ENCODE peak calls at places on chromosomes 5 and 9, in nine cellular contexts. M, V, J, F, Q, K, W, L and R are unnamed samples.

GRCh38 chr9:91117474-91117891 is 244.2 kb downstream of the AUH start:
- DNase-seq in K (no peak), L (no peak), V (no peak), F (no peak), Q (no peak), W (no peak), J (no peak), M (no peak), R (no peak)

GRCh38 chr5:101278011-101278687 is 375.1 kb upstream of the ST8SIA4 start:
- DNase-seq in J (peak), K (no peak), Q (no peak), W (peak), L (no peak), M (no peak), V (peak), F (no peak), R (no peak)

GRCh38 chr9:111759762-111760639 is 34.7 kb downstream of the SHOC1 start:
- DNase-seq in K (peak), W (peak), M (peak), V (peak), J (peak), L (peak), Q (peak), F (peak), R (peak)

GRCh38 chr5:67246108-67246507 is 49.5 kb upstream of the CD180 start:
- DNase-seq in L (peak), F (no peak), K (peak), Q (no peak), V (peak), J (peak), M (peak), W (peak), R (no peak)

GRCh38 chr5:171155621-171156020 is 153.4 kb upstream of the TLX3 start:
- DNase-seq in K (no peak), W (peak), V (peak), F (no peak), Q (no peak), L (no peak), J (peak), M (peak), R (no peak)

GRCh38 chr5:1948663-1949191 is 66.0 kb upstream of the IRX4 start:
- DNase-seq in J (no peak), K (no peak), L (peak), V (no peak), F (no peak), W (peak), M (no peak), Q (no peak), R (no peak)

GRCh38 chr5:96909003-96909402 is 26.9 kb upstream of the LNPEP start:
- DNase-seq in W (no peak), L (no peak), F (no peak), Q (no peak), J (no peak), M (no peak), K (no peak), V (no peak), R (no peak)

GRCh38 chr5:10676224-10676623 is 84.8 kb downstream of the DAP start:
- DNase-seq in L (no peak), M (no peak), Q (no peak), J (no peak), F (no peak), W (no peak), K (no peak), V (peak), R (no peak)

GRCh38 chr5:57445006-57445714 is 37.5 kb downstream of the ACTBL2 start:
- DNase-seq in V (no peak), F (no peak), K (no peak), Q (no peak), J (no peak), L (no peak), W (no peak), M (no peak), R (no peak)

GRCh38 chr5:79511945-79512493 is 1.9 kb downstream of the HOMER1 start:
- DNase-seq in F (no peak), W (no peak), L (no peak), M (no peak), V (no peak), J (no peak), Q (no peak), K (no peak), R (no peak)

GRCh38 chr9:112774006-112774996 is 23.7 kb downstream of the SNX30 start:
- DNase-seq in F (peak), L (no peak), M (no peak), K (no peak), Q (no peak), V (no peak), J (peak), W (peak), R (no peak)

GRCh38 chr9:97981828-97982164 is 1.3 kb upstream of the ANP32B start:
- DNase-seq in J (no peak), V (no peak), Q (no peak), W (no peak), L (no peak), F (no peak), K (no peak), M (no peak), R (no peak)

GRCh38 chr5:68272289-68272688 is 56.7 kb downstream of the PIK3R1 start:
- DNase-seq in K (no peak), V (peak), Q (no peak), M (no peak), L (no peak), F (no peak), J (peak), W (no peak), R (no peak)

GRCh38 chr5:6592611-6593010 is 40.2 kb downstream of the NSUN2 start:
- DNase-seq in W (no peak), V (peak), J (no peak), L (no peak), Q (no peak), M (peak), K (no peak), F (no peak), R (no peak)

GRCh38 chr9:123238364-123238763 is 30.0 kb downstream of the STRBP start:
- DNase-seq in K (no peak), M (no peak), Q (no peak), L (no peak), F (no peak), V (no peak), W (no peak), J (no peak), R (no peak)

DNA sequence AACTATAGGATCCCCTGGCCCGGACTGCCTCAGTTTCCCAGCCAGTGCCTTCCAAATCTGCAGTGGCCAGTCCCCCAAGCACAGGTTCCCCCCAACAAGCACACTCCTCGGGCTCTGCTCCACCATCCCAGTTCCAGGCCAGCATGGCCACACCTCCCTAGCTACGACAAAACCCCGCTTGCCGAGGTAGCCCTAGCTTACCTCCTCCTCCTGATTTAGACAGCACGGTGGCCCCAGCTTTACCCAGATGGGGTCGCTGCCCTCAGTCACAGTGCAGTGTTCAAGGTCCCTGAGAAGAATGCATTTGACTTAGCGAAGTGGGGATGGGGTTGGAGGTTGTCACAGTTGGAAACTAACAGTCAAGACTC is 40.8 kb upstream of the GARNL3 start:
- DNase-seq in Q (no peak), V (no peak), F (no peak), K (no peak), M (no peak), L (no peak), J (no peak), W (no peak), R (no peak)
- TF ChIP-seq CTCF in Q (no peak), V (no peak), F (peak), K (no peak), M (no peak), L (no peak), J (no peak), W (no peak), R (no peak)

DNA sequence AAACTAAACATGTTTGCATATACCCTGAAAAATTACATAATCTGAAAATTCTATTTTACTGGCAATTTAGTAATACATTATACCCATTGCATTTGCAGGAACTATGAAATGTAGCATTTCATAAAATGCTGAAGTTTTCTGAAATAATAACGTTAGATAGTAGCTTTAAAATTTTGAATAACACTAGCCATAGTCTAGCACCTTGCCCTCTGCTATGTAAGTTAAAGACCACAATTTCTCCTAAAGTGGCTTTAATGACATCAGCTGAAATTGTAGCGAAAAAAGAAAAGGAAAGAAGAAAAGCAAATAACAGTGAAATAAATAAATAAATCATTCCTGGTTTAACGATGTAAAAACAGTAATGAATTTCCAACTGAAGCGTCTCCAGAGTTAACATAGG is 172.8 kb upstream of the RASA1 start:
- DNase-seq in J (no peak), W (no peak), V (no peak), F (no peak), L (no peak), K (no peak), Q (no peak), M (no peak), R (no peak)
- TF ChIP-seq CTCF in J (no peak), W (no peak), V (no peak), F (no peak), L (no peak), K (no peak), Q (no peak), M (no peak), R (no peak)

DNA sequence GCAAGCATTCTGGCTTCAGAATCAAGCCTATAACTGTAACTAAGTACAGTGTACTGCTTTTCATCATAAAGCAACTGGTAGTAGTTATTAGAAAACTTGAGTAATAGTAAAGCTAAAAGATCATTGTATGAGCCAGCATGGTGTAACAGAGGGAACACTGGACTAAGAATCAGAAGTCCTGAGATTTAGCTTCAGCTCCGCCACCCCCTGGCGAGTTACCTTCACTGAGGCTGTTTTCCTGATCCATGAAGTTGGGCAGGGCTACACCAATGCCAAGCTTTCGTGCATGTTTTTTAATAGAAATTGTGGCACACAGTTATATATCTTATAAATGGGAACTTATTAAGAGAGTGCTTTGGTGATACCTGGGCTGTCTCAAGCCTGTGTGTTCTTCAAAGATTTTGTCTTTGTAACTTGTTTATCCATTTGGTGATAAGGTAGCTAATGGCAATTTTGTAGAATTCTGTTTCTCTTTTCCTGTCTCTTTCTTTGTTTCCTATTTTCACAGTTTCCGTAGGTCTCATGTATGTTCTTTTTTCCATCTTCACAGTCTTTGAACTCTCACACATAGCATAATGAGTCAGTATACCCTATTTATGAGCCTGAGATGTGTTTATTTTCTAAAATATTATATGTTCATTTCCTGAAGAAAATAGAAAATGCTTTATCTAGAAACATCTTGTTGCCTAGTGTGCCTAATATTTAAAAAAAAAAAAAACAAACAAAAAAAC is 102.3 kb downstream of the GDNF start:
- DNase-seq in W (no peak), M (no peak), V (no peak), K (no peak), F (no peak), L (no peak), J (no peak), Q (no peak), R (no peak)
- TF ChIP-seq CTCF in W (no peak), M (no peak), V (no peak), K (no peak), F (no peak), L (no peak), J (no peak), Q (no peak), R (no peak)

GRCh38 chr9:128636024-128636390 is 20.6 kb downstream of the DYNC2I2 start:
- DNase-seq in F (no peak), J (no peak), M (no peak), V (no peak), L (peak), K (no peak), Q (no peak), W (no peak), R (no peak)
- TF ChIP-seq CTCF in F (no peak), J (no peak), M (no peak), V (no peak), L (peak), K (no peak), Q (no peak), W (peak), R (peak)

GRCh38 chr5:163567811-163568210 is 62.4 kb downstream of the MAT2B start:
- DNase-seq in Q (no peak), M (peak), K (no peak), F (no peak), L (no peak), V (no peak), W (no peak), J (no peak), R (no peak)

GRCh38 chr5:163565931-163566608 is 60.7 kb downstream of the MAT2B start:
- DNase-seq in V (peak), J (peak), L (no peak), W (peak), K (peak), M (no peak), Q (peak), F (peak), R (peak)

GRCh38 chr5:163566678-163567077 is 61.3 kb downstream of the MAT2B start:
- DNase-seq in V (no peak), W (no peak), F (no peak), K (no peak), M (no peak), J (no peak), L (no peak), Q (no peak), R (no peak)

GRCh38 chr5:163571755-163572154 is 66.3 kb downstream of the MAT2B start:
- DNase-seq in K (no peak), M (peak), V (peak), F (no peak), J (peak), W (peak), Q (no peak), L (no peak), R (no peak)

DNA sequence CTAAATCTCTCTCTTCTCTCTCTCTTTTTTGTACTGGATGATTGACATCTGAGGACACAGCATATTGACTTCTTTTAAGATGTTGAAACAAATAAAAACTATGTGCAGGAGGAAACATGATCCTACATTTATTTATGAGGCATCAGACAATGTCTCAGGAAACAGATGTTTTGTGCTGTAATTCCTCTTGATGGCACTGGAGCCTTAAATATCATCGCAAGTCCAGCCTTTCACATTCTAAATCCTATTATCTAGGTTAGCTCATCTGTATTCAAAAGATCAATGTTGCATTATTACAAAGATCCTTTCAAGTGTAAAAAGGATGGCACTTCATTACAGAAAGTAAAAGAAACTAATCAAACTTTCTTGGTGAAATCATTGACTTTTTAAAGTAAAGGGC is 63.9 kb downstream of the MAT2B start:
- DNase-seq in L (no peak), M (peak), F (no peak), Q (no peak), K (no peak), V (peak), W (peak), J (peak), R (no peak)
- TF ChIP-seq CTCF in L (no peak), M (peak), F (no peak), Q (no peak), K (peak), V (peak), W (no peak), J (peak), R (peak)

DNA sequence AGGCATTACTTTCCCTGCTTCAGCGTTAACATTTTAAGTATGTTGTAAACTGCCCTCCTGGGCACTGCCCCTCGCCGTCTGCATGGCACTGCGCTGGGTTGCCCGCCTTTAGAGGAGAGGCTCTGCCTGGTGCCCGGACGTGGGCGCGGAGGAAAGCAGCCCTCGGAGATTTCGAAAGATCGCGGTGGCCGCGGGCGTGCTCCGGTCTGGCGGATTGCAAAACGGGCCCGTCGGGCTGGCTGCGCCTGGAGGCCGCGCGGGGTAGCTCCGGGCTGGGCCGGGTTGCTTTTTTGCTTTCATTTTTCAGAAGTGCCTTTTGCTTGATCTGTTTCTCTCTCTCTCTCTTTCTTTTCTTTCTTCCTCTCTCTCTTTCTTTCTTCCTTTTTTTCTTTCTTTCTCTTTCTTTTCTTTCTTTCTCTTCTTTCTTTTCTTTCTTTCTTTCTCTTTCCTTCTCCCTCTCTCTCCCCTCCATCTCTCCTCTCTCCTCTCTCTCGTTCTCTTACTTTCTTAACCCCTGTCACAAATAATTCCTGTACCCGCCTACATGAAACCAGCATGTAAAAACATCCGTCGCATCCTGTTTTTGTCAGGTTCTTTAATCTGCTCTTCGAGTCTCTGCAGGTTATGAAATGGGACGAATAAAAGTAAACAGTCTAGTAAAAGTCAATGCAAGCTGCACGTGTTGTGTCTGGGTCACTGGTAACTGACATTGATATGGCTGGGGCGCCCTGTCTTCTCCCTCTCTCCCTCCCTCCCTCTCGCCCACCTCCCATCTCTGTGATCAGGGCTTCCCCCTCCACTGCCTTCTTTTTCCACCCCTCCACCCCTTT is 1.7 kb downstream of the FST start:
- DNase-seq in V (peak), J (peak), K (peak), M (peak), F (peak), W (peak), L (peak), Q (peak), R (peak)
- TF ChIP-seq CTCF in V (peak), J (peak), K (peak), M (peak), F (no peak), W (peak), L (peak), Q (peak), R (peak)

DNA sequence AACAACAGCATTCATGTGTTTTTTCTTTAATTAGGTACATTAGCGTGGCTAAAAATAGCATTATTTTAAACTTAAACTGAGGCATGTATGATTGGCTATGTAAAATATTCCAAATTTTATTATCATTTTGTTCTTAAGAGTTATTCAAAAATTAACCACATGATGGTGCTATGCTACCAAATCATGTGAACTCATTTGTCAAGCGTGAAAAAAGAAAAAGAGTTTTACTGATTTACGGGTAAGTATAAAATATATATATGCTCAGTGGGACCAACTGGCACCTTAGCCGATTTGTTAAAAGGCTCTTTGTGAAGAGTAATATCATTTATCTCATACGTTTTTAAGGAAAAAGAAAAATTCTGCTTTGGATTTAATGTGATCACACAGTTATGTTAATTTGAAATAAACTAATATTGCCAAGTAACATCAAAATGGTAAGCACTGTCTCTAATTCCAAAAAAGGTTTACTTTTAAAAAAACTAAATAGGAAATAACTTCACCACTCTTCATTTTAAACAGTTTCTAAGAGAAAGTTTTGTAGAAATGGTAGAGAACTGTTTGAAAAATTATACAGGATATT is 1042.3 kb downstream of the CDH12 start:
- DNase-seq in V (peak), Q (no peak), J (peak), W (peak), F (no peak), L (no peak), M (no peak), K (no peak), R (no peak)
- TF ChIP-seq CTCF in V (peak), Q (no peak), J (peak), W (peak), F (peak), L (peak), M (peak), K (peak), R (peak)

DNA sequence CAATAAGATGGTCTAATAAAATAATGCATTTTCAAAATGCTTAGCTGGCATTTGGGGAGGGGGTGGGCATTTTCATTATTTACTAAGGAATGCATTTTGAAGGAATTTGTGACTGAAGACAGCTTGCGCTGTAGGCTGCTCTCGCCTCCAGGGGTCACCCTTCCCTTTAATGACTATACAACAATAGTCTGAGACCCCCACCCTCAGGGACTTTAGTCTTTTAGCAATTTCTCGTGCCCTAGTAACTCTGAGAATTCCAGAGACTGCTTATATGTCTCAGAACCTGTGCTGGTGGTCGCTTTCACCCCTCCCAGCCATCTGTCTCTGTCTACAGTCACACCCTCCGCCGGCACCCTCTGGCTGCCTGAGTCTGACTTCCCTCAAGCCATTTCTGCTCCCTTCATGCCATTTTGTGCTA is 671.5 kb downstream of the NR2F1-AS1 start:
- DNase-seq in V (peak), W (no peak), F (no peak), K (peak), M (no peak), Q (no peak), J (peak), L (no peak), R (peak)
- TF ChIP-seq CTCF in V (peak), W (peak), F (peak), K (peak), M (peak), Q (no peak), J (peak), L (peak), R (peak)

GRCh38 chr5:55037046-55037771 is 13.2 kb downstream of the GZMK start:
- DNase-seq in Q (peak), F (peak), V (no peak), K (no peak), W (no peak), M (peak), J (peak), L (no peak), R (no peak)
- TF ChIP-seq CTCF in Q (no peak), F (peak), V (peak), K (no peak), W (no peak), M (peak), J (peak), L (no peak), R (no peak)

GRCh38 chr9:120348951-120349429 is 231.0 kb downstream of the CDK5RAP2 start:
- DNase-seq in Q (no peak), F (peak), V (peak), L (peak), M (peak), K (peak), W (peak), J (peak), R (peak)
- TF ChIP-seq CTCF in Q (no peak), F (peak), V (peak), L (peak), M (peak), K (peak), W (peak), J (peak), R (peak)